ENCODE peak calls at places on chromosomes 13 and 19, in four cellular contexts. E is GM12878, R is HEK293T, D is HepG2. V is an unnamed sample.

GRCh38 chr19:1486720-1487575 is 3.2 kb downstream of the PCSK4 start:
- DNase-seq in R (no peak), D (no peak), E (no peak), V (no peak)

GRCh38 chr13:27952931-27953670 is 16.0 kb downstream of the CDX2 start:
- DNase-seq in E (no peak), D (peak), R (no peak), V (no peak)

GRCh38 chr19:51123381-51124186 is 1.1 kb upstream of the SIGLEC9 start:
- DNase-seq in E (no peak), D (no peak), R (no peak), V (no peak)

GRCh38 chr19:50191270-50191669 is 12.2 kb upstream of the MYH14 start:
- DNase-seq in D (no peak), E (peak), R (no peak), V (no peak)

GRCh38 chr13:110509478-110509926 is 52.0 kb downstream of the RAB20 start:
- DNase-seq in E (no peak), R (no peak), D (peak), V (peak)

GRCh38 chr13:111065698-111066097 is 49.4 kb upstream of the ARHGEF7 start:
- DNase-seq in E (no peak), R (no peak), D (no peak), V (no peak)

GRCh38 chr13:113759525-113760137 is 605 bp downstream of the TMEM255B start:
- DNase-seq in D (no peak), E (no peak), R (peak), V (no peak)

GRCh38 chr13:77696006-77696862 is 1.3 kb upstream of the SLAIN1 start:
- DNase-seq in R (no peak), D (no peak), E (no peak), V (no peak)

GRCh38 chr19:10518444-10519361 is 1.5 kb upstream of the S1PR5 start:
- DNase-seq in R (no peak), E (no peak), D (no peak), V (peak)

GRCh38 chr13:69857188-69857821 is 250.3 kb upstream of the ATXN8OS start:
- DNase-seq in D (peak), E (peak), R (peak), V (peak)

GRCh38 chr13:41981961-41982723 is 21.2 kb upstream of the VWA8 start:
- DNase-seq in E (no peak), R (no peak), D (no peak), V (no peak)

GRCh38 chr19:44344255-44344654 is 12.2 kb downstream of the ZNF112 start:
- DNase-seq in D (no peak), R (no peak), E (peak), V (no peak)

GRCh38 chr19:8526345-8527062 is 12.5 kb upstream of the ZNF414 start:
- DNase-seq in E (no peak), R (peak), D (peak), V (peak)

GRCh38 chr13:113973218-113974164 is at the start of gene C13orf46:
- DNase-seq in D (peak), R (no peak), E (no peak), V (no peak)

GRCh38 chr19:294341-294818 is 3.2 kb upstream of the PLPP2 start:
- DNase-seq in E (no peak), D (no peak), R (no peak), V (no peak)

GRCh38 chr13:99694251-99694650 is 193.0 kb downstream of the TM9SF2 start:
- DNase-seq in D (no peak), E (no peak), R (no peak), V (no peak)

GRCh38 chr13:27006519-27007161 is 165.0 kb downstream of the USP12 start:
- DNase-seq in D (no peak), E (no peak), R (peak), V (no peak)

GRCh38 chr13:97913206-97913605 is 40.3 kb upstream of the IPO5 start:
- DNase-seq in D (no peak), R (no peak), E (no peak), V (no peak)

GRCh38 chr13:48233886-48234488 is 981 bp downstream of the ITM2B start:
- DNase-seq in R (no peak), E (peak), D (no peak), V (no peak)

GRCh38 chr19:47035127-47035494 is 13.3 kb downstream of the TMEM160 start:
- DNase-seq in E (no peak), R (peak), D (no peak), V (peak)

GRCh38 chr13:24328145-24328544 is 18.8 kb downstream of the C1QTNF9 start:
- DNase-seq in D (no peak), R (no peak), E (no peak), V (no peak)
- TF ChIP-seq FOXK2 in D (no peak), R (no peak), E (no peak), V (no peak)

GRCh38 chr13:73045036-73045435 is 13.8 kb upstream of the KLF5 start:
- DNase-seq in D (no peak), E (no peak), R (no peak), V (no peak)
- TF ChIP-seq FOXK2 in D (no peak), E (no peak), R (no peak), V (no peak)

GRCh38 chr19:2529473-2529918 is 53.6 kb downstream of the GADD45B start:
- DNase-seq in D (peak), E (no peak), R (no peak), V (no peak)
- TF ChIP-seq FOXK2 in D (no peak), E (no peak), R (no peak), V (no peak)

GRCh38 chr13:104592127-104592526 is 1525.9 kb upstream of the SLC10A2 start:
- DNase-seq in E (no peak), D (no peak), R (no peak), V (no peak)
- TF ChIP-seq FOXK2 in E (no peak), D (no peak), R (no peak), V (no peak)

GRCh38 chr13:96044238-96044637 is 9.0 kb downstream of the UGGT2 start:
- DNase-seq in D (no peak), E (no peak), R (no peak), V (no peak)
- TF ChIP-seq FOXK2 in D (no peak), E (no peak), R (no peak), V (no peak)